ENCODE peak calls at places on chromosomes 13 and 19, in seven cellular contexts. H is stimulated activated CD8-positive, alpha-beta memory T cell treated with anti-CD3 and anti-CD28 coated beads, Interleukin-7, amount 100 ng/mL, for 48 hours; N is right atrium auricular region; W is kidney tubule cell; Z is NCI-H82; F is lower leg skin; L is NCI-H1930. T is an unnamed sample.

GRCh38 chr13:70758932-70759331 is 650.7 kb upstream of the KLHL1 start:
- DNase-seq in H (no peak), N (no peak), W (no peak), Z (no peak), F (no peak), L (no peak), T (no peak)

GRCh38 chr13:82661126-82661525 is 1221.1 kb downstream of the SLITRK1 start:
- DNase-seq in H (no peak), N (no peak), W (no peak), Z (no peak), F (no peak), L (no peak), T (no peak)

GRCh38 chr19:35066691-35067563 is 25.4 kb downstream of the HPN start:
- DNase-seq in H (peak), N (peak), W (peak), Z (peak), F (peak), L (peak), T (peak)

GRCh38 chr13:50990540-50991506 is 81.2 kb downstream of the RNASEH2B start:
- DNase-seq in H (no peak), N (peak), W (peak), Z (peak), F (no peak), L (no peak), T (peak)

GRCh38 chr13:39612023-39612637 is 9.1 kb upstream of the LHFPL6 start:
- DNase-seq in H (no peak), N (peak), W (peak), Z (peak), F (peak), L (peak), T (no peak)

GRCh38 chr13:51122868-51123267 is 11.8 kb upstream of the C13orf42 start:
- DNase-seq in H (peak), N (no peak), W (peak), Z (peak), F (no peak), L (no peak), T (no peak)

GRCh38 chr19:15928321-15928720 is 6.0 kb downstream of the CYP4F11 start:
- DNase-seq in H (no peak), N (no peak), W (no peak), Z (no peak), F (no peak), L (no peak), T (no peak)

GRCh38 chr19:43605875-43606568 is 5.9 kb upstream of the SRRM5 start:
- DNase-seq in H (no peak), N (no peak), W (no peak), Z (no peak), F (no peak), L (no peak), T (no peak)

GRCh38 chr19:39372047-39372802 is 18.7 kb downstream of the PAF1 start:
- DNase-seq in H (no peak), N (peak), W (no peak), Z (no peak), F (peak), L (no peak), T (peak)

GRCh38 chr19:22601906-22602630 is 32.1 kb upstream of the ZNF492 start:
- DNase-seq in H (no peak), N (peak), W (no peak), Z (no peak), F (peak), L (no peak), T (no peak)

GRCh38 chr13:83325454-83325853 is 556.8 kb downstream of the SLITRK1 start:
- DNase-seq in H (no peak), N (no peak), W (peak), Z (no peak), F (no peak), L (no peak), T (no peak)

GRCh38 chr19:30626567-30626966 is 254.4 kb downstream of the ZNF536 start:
- DNase-seq in H (no peak), N (no peak), W (no peak), Z (no peak), F (no peak), L (no peak), T (no peak)

GRCh38 chr19:10593820-10594637 is 6.9 kb upstream of the AP1M2 start:
- DNase-seq in H (no peak), N (peak), W (no peak), Z (no peak), F (peak), L (no peak), T (peak)

GRCh38 chr13:30441304-30441703 is 19.0 kb downstream of the UBE2L5 start:
- DNase-seq in H (no peak), N (no peak), W (peak), Z (no peak), F (no peak), L (no peak), T (no peak)